ENCODE peak calls at places on chromosome 17, in nine cellular contexts. One of them, this sample, is unnamed.

GRCh38 chr17:57644311-57644710 is 100.8 kb downstream of the CCDC182 start:
- DNase-seq in body of pancreas: no peak
- DNase-seq in Kasumi-1: no peak
- DNase-seq in iPS-NIHi11: no peak
- DNase-seq in nucleus accumbens: no peak
- DNase-seq in sigmoid colon: no peak
- DNase-seq in mesothelial cell of epicardium: no peak
- DNase-seq in AG04450: no peak
- DNase-seq in mesendoderm: no peak
- DNase-seq in this sample: no peak

GRCh38 chr17:46922487-46922803 is 515 bp upstream of the GOSR2 start:
- DNase-seq in sigmoid colon: no peak
- DNase-seq in iPS-NIHi11: no peak
- DNase-seq in mesendoderm: no peak
- DNase-seq in mesothelial cell of epicardium: no peak
- DNase-seq in Kasumi-1: no peak
- DNase-seq in nucleus accumbens: no peak
- DNase-seq in AG04450: no peak
- DNase-seq in body of pancreas: no peak
- DNase-seq in this sample: no peak

GRCh38 chr17:76453431-76453743 is 435 bp upstream of the UBE2O start:
- DNase-seq in nucleus accumbens: no peak
- DNase-seq in iPS-NIHi11: no peak
- DNase-seq in Kasumi-1: no peak
- DNase-seq in mesendoderm: no peak
- DNase-seq in sigmoid colon: no peak
- DNase-seq in body of pancreas: no peak
- DNase-seq in AG04450: no peak
- DNase-seq in mesothelial cell of epicardium: no peak
- DNase-seq in this sample: no peak

GRCh38 chr17:77769215-77769614 is 189.3 kb upstream of the TNRC6C start:
- DNase-seq in mesendoderm: no peak
- DNase-seq in iPS-NIHi11: no peak
- DNase-seq in Kasumi-1: no peak
- DNase-seq in nucleus accumbens: no peak
- DNase-seq in sigmoid colon: no peak
- DNase-seq in body of pancreas: no peak
- DNase-seq in AG04450: no peak
- DNase-seq in mesothelial cell of epicardium: no peak
- DNase-seq in this sample: no peak

GRCh38 chr17:12620200-12620720 is 45.4 kb upstream of the MYOCD start:
- DNase-seq in mesothelial cell of epicardium: no peak
- DNase-seq in Kasumi-1: no peak
- DNase-seq in AG04450: no peak
- DNase-seq in body of pancreas: no peak
- DNase-seq in iPS-NIHi11: no peak
- DNase-seq in nucleus accumbens: no peak
- DNase-seq in sigmoid colon: no peak
- DNase-seq in mesendoderm: no peak
- DNase-seq in this sample: no peak

GRCh38 chr17:65990593-65990992 is 201.3 kb downstream of the CEP112 start:
- DNase-seq in nucleus accumbens: no peak
- DNase-seq in sigmoid colon: no peak
- DNase-seq in AG04450: no peak
- DNase-seq in iPS-NIHi11: no peak
- DNase-seq in Kasumi-1: no peak
- DNase-seq in body of pancreas: no peak
- DNase-seq in mesendoderm: no peak
- DNase-seq in mesothelial cell of epicardium: no peak
- DNase-seq in this sample: no peak

GRCh38 chr17:63406689-63407330 is 39.3 kb downstream of the CYB561 start:
- DNase-seq in mesothelial cell of epicardium: peak
- DNase-seq in AG04450: peak
- DNase-seq in nucleus accumbens: peak
- DNase-seq in iPS-NIHi11: peak
- DNase-seq in mesendoderm: peak
- DNase-seq in sigmoid colon: peak
- DNase-seq in Kasumi-1: peak
- DNase-seq in body of pancreas: peak
- DNase-seq in this sample: peak

GRCh38 chr17:66466933-66467367 is 164.5 kb downstream of the PRKCA start:
- DNase-seq in body of pancreas: no peak
- DNase-seq in nucleus accumbens: no peak
- DNase-seq in iPS-NIHi11: peak
- DNase-seq in mesothelial cell of epicardium: no peak
- DNase-seq in mesendoderm: peak
- DNase-seq in Kasumi-1: no peak
- DNase-seq in sigmoid colon: peak
- DNase-seq in AG04450: peak
- DNase-seq in this sample: no peak

GRCh38 chr17:57740225-57740528 is 4.9 kb downstream of the CCDC182 start:
- DNase-seq in mesendoderm: no peak
- DNase-seq in body of pancreas: no peak
- DNase-seq in mesothelial cell of epicardium: no peak
- DNase-seq in Kasumi-1: no peak
- DNase-seq in AG04450: no peak
- DNase-seq in sigmoid colon: no peak
- DNase-seq in iPS-NIHi11: no peak
- DNase-seq in nucleus accumbens: no peak
- DNase-seq in this sample: no peak

GRCh38 chr17:2710075-2710803 is 1.3 kb downstream of the CLUH start:
- DNase-seq in mesothelial cell of epicardium: no peak
- DNase-seq in nucleus accumbens: no peak
- DNase-seq in AG04450: no peak
- DNase-seq in mesendoderm: no peak
- DNase-seq in sigmoid colon: peak
- DNase-seq in iPS-NIHi11: peak
- DNase-seq in Kasumi-1: no peak
- DNase-seq in body of pancreas: no peak
- DNase-seq in this sample: peak

GRCh38 chr17:69300222-69300621 is 26.7 kb downstream of the ABCA5 start:
- DNase-seq in mesendoderm: no peak
- DNase-seq in mesothelial cell of epicardium: no peak
- DNase-seq in AG04450: no peak
- DNase-seq in body of pancreas: no peak
- DNase-seq in nucleus accumbens: no peak
- DNase-seq in iPS-NIHi11: no peak
- DNase-seq in sigmoid colon: no peak
- DNase-seq in Kasumi-1: no peak
- DNase-seq in this sample: no peak

GRCh38 chr17:61307905-61308886 is 91.4 kb upstream of the TBX2 start:
- DNase-seq in Kasumi-1: no peak
- DNase-seq in AG04450: peak
- DNase-seq in mesothelial cell of epicardium: no peak
- DNase-seq in iPS-NIHi11: peak
- DNase-seq in body of pancreas: no peak
- DNase-seq in sigmoid colon: no peak
- DNase-seq in mesendoderm: no peak
- DNase-seq in nucleus accumbens: no peak
- DNase-seq in this sample: no peak

GRCh38 chr17:58082341-58082869 is 814 bp upstream of the DYNLL2 start:
- DNase-seq in AG04450: no peak
- DNase-seq in sigmoid colon: no peak
- DNase-seq in body of pancreas: no peak
- DNase-seq in mesothelial cell of epicardium: no peak
- DNase-seq in Kasumi-1: no peak
- DNase-seq in nucleus accumbens: no peak
- DNase-seq in mesendoderm: no peak
- DNase-seq in iPS-NIHi11: peak
- DNase-seq in this sample: no peak

GRCh38 chr17:19002805-19003542 is 1.6 kb downstream of the FAM83G start:
- DNase-seq in sigmoid colon: no peak
- DNase-seq in mesendoderm: no peak
- DNase-seq in iPS-NIHi11: no peak
- DNase-seq in AG04450: no peak
- DNase-seq in nucleus accumbens: no peak
- DNase-seq in Kasumi-1: no peak
- DNase-seq in body of pancreas: no peak
- DNase-seq in mesothelial cell of epicardium: no peak
- DNase-seq in this sample: no peak

GRCh38 chr17:83190601-83191387 is 111.4 kb downstream of the METRNL start:
- DNase-seq in Kasumi-1: no peak
- DNase-seq in mesendoderm: no peak
- DNase-seq in mesothelial cell of epicardium: peak
- DNase-seq in AG04450: no peak
- DNase-seq in nucleus accumbens: no peak
- DNase-seq in sigmoid colon: peak
- DNase-seq in iPS-NIHi11: no peak
- DNase-seq in body of pancreas: no peak
- DNase-seq in this sample: peak

GRCh38 chr17:15090533-15090932 is 174.6 kb downstream of the PMP22 start:
- DNase-seq in mesendoderm: no peak
- DNase-seq in body of pancreas: no peak
- DNase-seq in Kasumi-1: no peak
- DNase-seq in mesothelial cell of epicardium: no peak
- DNase-seq in AG04450: no peak
- DNase-seq in nucleus accumbens: no peak
- DNase-seq in sigmoid colon: no peak
- DNase-seq in iPS-NIHi11: no peak
- DNase-seq in this sample: no peak

GRCh38 chr17:2137342-2138098 is 82.6 kb downstream of the HIC1 start:
- DNase-seq in mesendoderm: peak
- DNase-seq in Kasumi-1: no peak
- DNase-seq in sigmoid colon: no peak
- DNase-seq in iPS-NIHi11: peak
- DNase-seq in mesothelial cell of epicardium: no peak
- DNase-seq in body of pancreas: peak
- DNase-seq in AG04450: no peak
- DNase-seq in nucleus accumbens: peak
- DNase-seq in this sample: no peak

GRCh38 chr17:37838276-37838675 is 85.9 kb upstream of the TBC1D3K start:
- DNase-seq in iPS-NIHi11: no peak
- DNase-seq in mesendoderm: no peak
- DNase-seq in Kasumi-1: no peak
- DNase-seq in nucleus accumbens: no peak
- DNase-seq in AG04450: no peak
- DNase-seq in mesothelial cell of epicardium: no peak
- DNase-seq in body of pancreas: no peak
- DNase-seq in sigmoid colon: no peak
- DNase-seq in this sample: no peak

GRCh38 chr17:10728331-10728730 is 1.5 kb downstream of the TMEM220 start:
- DNase-seq in AG04450: no peak
- DNase-seq in body of pancreas: no peak
- DNase-seq in nucleus accumbens: no peak
- DNase-seq in mesendoderm: no peak
- DNase-seq in sigmoid colon: no peak
- DNase-seq in mesothelial cell of epicardium: no peak
- DNase-seq in Kasumi-1: no peak
- DNase-seq in iPS-NIHi11: no peak
- DNase-seq in this sample: no peak

GRCh38 chr17:68296217-68297140 is 5.2 kb downstream of the ARSG start:
- DNase-seq in iPS-NIHi11: no peak
- DNase-seq in Kasumi-1: no peak
- DNase-seq in sigmoid colon: no peak
- DNase-seq in mesothelial cell of epicardium: no peak
- DNase-seq in body of pancreas: no peak
- DNase-seq in mesendoderm: peak
- DNase-seq in AG04450: no peak
- DNase-seq in nucleus accumbens: no peak
- DNase-seq in this sample: no peak

GRCh38 chr17:37570527-37571093 is 38.6 kb downstream of the SYNRG start:
- DNase-seq in AG04450: peak
- DNase-seq in iPS-NIHi11: peak
- DNase-seq in body of pancreas: peak
- DNase-seq in mesendoderm: peak
- DNase-seq in nucleus accumbens: peak
- DNase-seq in mesothelial cell of epicardium: peak
- DNase-seq in Kasumi-1: peak
- DNase-seq in sigmoid colon: no peak
- DNase-seq in this sample: no peak

GRCh38 chr17:33651631-33652030 is 358.5 kb upstream of the ASIC2 start:
- DNase-seq in iPS-NIHi11: peak
- DNase-seq in mesendoderm: peak
- DNase-seq in mesothelial cell of epicardium: no peak
- DNase-seq in Kasumi-1: no peak
- DNase-seq in AG04450: no peak
- DNase-seq in nucleus accumbens: no peak
- DNase-seq in body of pancreas: no peak
- DNase-seq in sigmoid colon: no peak
- DNase-seq in this sample: no peak

GRCh38 chr17:39861235-39861634 is 2.9 kb downstream of the IKZF3 start:
- DNase-seq in body of pancreas: no peak
- DNase-seq in sigmoid colon: no peak
- DNase-seq in nucleus accumbens: no peak
- DNase-seq in iPS-NIHi11: no peak
- DNase-seq in Kasumi-1: no peak
- DNase-seq in AG04450: no peak
- DNase-seq in mesothelial cell of epicardium: no peak
- DNase-seq in mesendoderm: no peak
- DNase-seq in this sample: no peak

GRCh38 chr17:40480501-40481003 is 20.9 kb downstream of the TNS4 start:
- DNase-seq in mesothelial cell of epicardium: no peak
- DNase-seq in AG04450: no peak
- DNase-seq in mesendoderm: peak
- DNase-seq in sigmoid colon: no peak
- DNase-seq in iPS-NIHi11: no peak
- DNase-seq in Kasumi-1: peak
- DNase-seq in body of pancreas: no peak
- DNase-seq in nucleus accumbens: no peak
- DNase-seq in this sample: no peak

GRCh38 chr17:32350662-32351418 is 883 bp downstream of the ZNF207 start:
- DNase-seq in AG04450: no peak
- DNase-seq in Kasumi-1: peak
- DNase-seq in mesothelial cell of epicardium: no peak
- DNase-seq in nucleus accumbens: peak
- DNase-seq in mesendoderm: peak
- DNase-seq in sigmoid colon: no peak
- DNase-seq in body of pancreas: peak
- DNase-seq in iPS-NIHi11: peak
- DNase-seq in this sample: no peak

This sample was measured in left lobe of liver.